ENCODE peak calls at places on chromosome 4, in seven cellular contexts. B is activated naive CD4-positive, alpha-beta T cell; H is brain microvascular endothelial cell; D is omental fat pad; J is activated gamma-delta T cell treated with anti-CD3 and anti-CD28 coated beads, Interleukin-2, amount 50 U/mL, for 16 hours; S is fibroblast of the aortic adventitia; L is NCI-H774. Z is an unnamed sample.

GRCh38 chr4:97208749-97209148 is 934.5 kb downstream of the STPG2 start:
- DNase-seq in L (no peak), H (no peak), B (no peak), J (no peak), D (no peak), S (no peak), Z (no peak)

GRCh38 chr4:75432683-75433082 is 81.5 kb downstream of the RCHY1 start:
- DNase-seq in D (no peak), S (peak; percentile 9), L (no peak), J (no peak), B (no peak), H (peak; percentile 9), Z (no peak)

GRCh38 chr4:152160236-152160800 is 375.6 kb downstream of the FBXW7 start:
- DNase-seq in S (no peak), J (no peak), L (no peak), D (no peak), B (no peak), H (no peak), Z (no peak)

GRCh38 chr4:180160195-180160985 is 2082.8 kb upstream of the TENM3 start:
- DNase-seq in J (no peak), D (no peak), B (no peak), L (no peak), S (no peak), H (no peak), Z (no peak)

GRCh38 chr4:86825511-86825910 is 23.7 kb downstream of the SLC10A6 start:
- DNase-seq in S (no peak), D (no peak), H (no peak), L (no peak), B (no peak), J (no peak), Z (no peak)

GRCh38 chr4:56326363-56326762 is 60.9 kb downstream of the AASDH start:
- DNase-seq in B (no peak), L (no peak), S (no peak), J (no peak), H (no peak), D (no peak), Z (no peak)

GRCh38 chr4:140724780-140725179 is 31.4 kb downstream of the TBC1D9 start:
- DNase-seq in H (no peak), B (no peak), L (no peak), S (peak; percentile 40), D (no peak), J (no peak), Z (no peak)

GRCh38 chr4:93764647-93765246 is 63.8 kb upstream of the ATOH1 start:
- DNase-seq in B (no peak), J (no peak), L (peak; percentile 4), D (no peak), S (peak; percentile 56), H (peak; percentile 38), Z (no peak)

GRCh38 chr4:160175064-160175643 is 1072.3 kb downstream of the RAPGEF2 start:
- DNase-seq in B (no peak), S (no peak), D (no peak), J (no peak), L (no peak), H (peak; percentile 6), Z (no peak)

GRCh38 chr4:139188648-139189416 is 11.8 kb upstream of the ELF2 start:
- DNase-seq in D (no peak), J (no peak), L (no peak), S (no peak), H (no peak), B (no peak), Z (no peak)

Z was measured in SHP77 treated with DMSO at 0.1 percent for 48 hours.